ENCODE peak calls at places on chromosomes 4 and X, in eight cellular contexts. One of them, this sample, is unnamed.

GRCh38 chr4:56626963-56627362 is 54.1 kb downstream of the HOPX start:
- DNase-seq in endodermal cell: no peak
- DNase-seq in iPS-NIHi11: no peak
- DNase-seq in Karpas-422: no peak
- DNase-seq in A549: no peak
- DNase-seq in GM13977: no peak
- DNase-seq in left colon: peak; percentile 12
- DNase-seq in HuH-7: no peak
- DNase-seq in this sample: no peak

GRCh38 chr4:105633241-105633640 is 75.2 kb downstream of the INTS12 start:
- DNase-seq in endodermal cell: no peak
- DNase-seq in iPS-NIHi11: no peak
- DNase-seq in Karpas-422: no peak
- DNase-seq in A549: no peak
- DNase-seq in GM13977: no peak
- DNase-seq in left colon: no peak
- DNase-seq in HuH-7: no peak
- DNase-seq in this sample: no peak

GRCh38 chr4:1715002-1715761 is 3.1 kb upstream of the SLBP start:
- DNase-seq in endodermal cell: no peak
- DNase-seq in iPS-NIHi11: no peak
- DNase-seq in Karpas-422: no peak
- DNase-seq in A549: no peak
- DNase-seq in GM13977: peak; percentile 53
- DNase-seq in left colon: no peak
- DNase-seq in HuH-7: no peak
- DNase-seq in this sample: no peak

GRCh38 chrX:372856-373640 is 13.7 kb downstream of the PPP2R3B start:
- DNase-seq in endodermal cell: peak; percentile 65
- DNase-seq in iPS-NIHi11: no peak
- DNase-seq in Karpas-422: no peak
- DNase-seq in A549: no peak
- DNase-seq in GM13977: no peak
- DNase-seq in left colon: no peak
- DNase-seq in HuH-7: no peak
- DNase-seq in this sample: no peak

GRCh38 chr4:144709793-144710525 is 64.0 kb downstream of the HHIP start:
- DNase-seq in endodermal cell: no peak
- DNase-seq in iPS-NIHi11: peak; percentile 10
- DNase-seq in Karpas-422: no peak
- DNase-seq in A549: peak; percentile 44
- DNase-seq in GM13977: no peak
- DNase-seq in left colon: no peak
- DNase-seq in HuH-7: no peak
- DNase-seq in this sample: peak; percentile 91

GRCh38 chr4:89586864-89587263 is 250.1 kb downstream of the SNCA start:
- DNase-seq in endodermal cell: no peak
- DNase-seq in iPS-NIHi11: no peak
- DNase-seq in Karpas-422: peak; percentile 41
- DNase-seq in A549: peak; percentile 1
- DNase-seq in GM13977: no peak
- DNase-seq in left colon: no peak
- DNase-seq in HuH-7: no peak
- DNase-seq in this sample: no peak

GRCh38 chrX:12978205-12979010 is 3.5 kb downstream of the TMSB4X start:
- DNase-seq in endodermal cell: peak; percentile 91
- DNase-seq in iPS-NIHi11: peak; percentile 12
- DNase-seq in Karpas-422: peak; percentile 86
- DNase-seq in A549: peak; percentile 81
- DNase-seq in GM13977: peak; percentile 73
- DNase-seq in left colon: peak; percentile 69
- DNase-seq in HuH-7: no peak
- DNase-seq in this sample: no peak

GRCh38 chrX:46865281-46865680 is 28.4 kb downstream of the RP2 start:
- DNase-seq in endodermal cell: no peak
- DNase-seq in iPS-NIHi11: no peak
- DNase-seq in Karpas-422: no peak
- DNase-seq in A549: peak; percentile 63
- DNase-seq in GM13977: no peak
- DNase-seq in left colon: no peak
- DNase-seq in HuH-7: no peak
- DNase-seq in this sample: no peak

GRCh38 chrX:154489182-154489581 is 1.2 kb downstream of the SLC10A3 start:
- DNase-seq in endodermal cell: no peak
- DNase-seq in iPS-NIHi11: no peak
- DNase-seq in Karpas-422: no peak
- DNase-seq in A549: no peak
- DNase-seq in GM13977: no peak
- DNase-seq in left colon: no peak
- DNase-seq in HuH-7: no peak
- DNase-seq in this sample: no peak

GRCh38 chr4:139015948-139016451 is 419 bp downstream of the NOCT start:
- DNase-seq in endodermal cell: peak; percentile 73
- DNase-seq in iPS-NIHi11: no peak
- DNase-seq in Karpas-422: peak; percentile 84
- DNase-seq in A549: peak; percentile 19
- DNase-seq in GM13977: peak; percentile 65
- DNase-seq in left colon: peak; percentile 64
- DNase-seq in HuH-7: no peak
- DNase-seq in this sample: peak; percentile 13

GRCh38 chrX:45515262-45516215 is 314.9 kb upstream of the DIPK2B start:
- DNase-seq in endodermal cell: peak; percentile 58
- DNase-seq in iPS-NIHi11: no peak
- DNase-seq in Karpas-422: peak; percentile 64
- DNase-seq in A549: peak; percentile 95
- DNase-seq in GM13977: peak; percentile 25
- DNase-seq in left colon: peak; percentile 24
- DNase-seq in HuH-7: peak; percentile 12
- DNase-seq in this sample: peak; percentile 40

GRCh38 chr4:140135529-140136021 is 18.4 kb downstream of the MAML3 start:
- DNase-seq in endodermal cell: no peak
- DNase-seq in iPS-NIHi11: no peak
- DNase-seq in Karpas-422: no peak
- DNase-seq in A549: peak; percentile 58
- DNase-seq in GM13977: no peak
- DNase-seq in left colon: peak; percentile 32
- DNase-seq in HuH-7: no peak
- DNase-seq in this sample: peak; percentile 51

GRCh38 chr4:182655321-182655720 is 261.9 kb downstream of the DCTD start:
- DNase-seq in endodermal cell: no peak
- DNase-seq in iPS-NIHi11: no peak
- DNase-seq in Karpas-422: no peak
- DNase-seq in A549: no peak
- DNase-seq in GM13977: no peak
- DNase-seq in left colon: no peak
- DNase-seq in HuH-7: no peak
- DNase-seq in this sample: no peak

GRCh38 chr4:80036306-80036705 is 36.7 kb downstream of the ANTXR2 start:
- DNase-seq in endodermal cell: no peak
- DNase-seq in iPS-NIHi11: no peak
- DNase-seq in Karpas-422: no peak
- DNase-seq in A549: no peak
- DNase-seq in GM13977: no peak
- DNase-seq in left colon: peak; percentile 18
- DNase-seq in HuH-7: no peak
- DNase-seq in this sample: no peak

GRCh38 chr4:42914937-42915336 is 22.4 kb downstream of the GRXCR1 start:
- DNase-seq in endodermal cell: no peak
- DNase-seq in iPS-NIHi11: no peak
- DNase-seq in Karpas-422: no peak
- DNase-seq in A549: no peak
- DNase-seq in GM13977: no peak
- DNase-seq in left colon: no peak
- DNase-seq in HuH-7: no peak
- DNase-seq in this sample: no peak

GRCh38 chr4:168852933-168853713 is 156.9 kb downstream of the CBR4 start:
- DNase-seq in endodermal cell: no peak
- DNase-seq in iPS-NIHi11: no peak
- DNase-seq in Karpas-422: no peak
- DNase-seq in A549: no peak
- DNase-seq in GM13977: no peak
- DNase-seq in left colon: no peak
- DNase-seq in HuH-7: no peak
- DNase-seq in this sample: no peak

GRCh38 chr4:88803600-88804096 is 106.0 kb upstream of the NAP1L5 start:
- DNase-seq in endodermal cell: no peak
- DNase-seq in iPS-NIHi11: no peak
- DNase-seq in Karpas-422: no peak
- DNase-seq in A549: peak; percentile 28
- DNase-seq in GM13977: peak; percentile 4
- DNase-seq in left colon: no peak
- DNase-seq in HuH-7: no peak
- DNase-seq in this sample: no peak

GRCh38 chr4:174136013-174136412 is 147.5 kb downstream of the FBXO8 start:
- DNase-seq in endodermal cell: no peak
- DNase-seq in iPS-NIHi11: no peak
- DNase-seq in Karpas-422: no peak
- DNase-seq in A549: no peak
- DNase-seq in GM13977: no peak
- DNase-seq in left colon: no peak
- DNase-seq in HuH-7: no peak
- DNase-seq in this sample: no peak

GRCh38 chr4:26719954-26720552 is 136.2 kb downstream of the TBC1D19 start:
- DNase-seq in endodermal cell: no peak
- DNase-seq in iPS-NIHi11: peak; percentile 17
- DNase-seq in Karpas-422: peak; percentile 57
- DNase-seq in A549: peak; percentile 4
- DNase-seq in GM13977: no peak
- DNase-seq in left colon: no peak
- DNase-seq in HuH-7: peak; percentile 12
- DNase-seq in this sample: no peak

GRCh38 chr4:136864580-136865185 is 667.6 kb downstream of the PCDH18 start:
- DNase-seq in endodermal cell: peak; percentile 52
- DNase-seq in iPS-NIHi11: peak; percentile 34
- DNase-seq in Karpas-422: peak; percentile 89
- DNase-seq in A549: peak; percentile 64
- DNase-seq in GM13977: peak; percentile 38
- DNase-seq in left colon: peak; percentile 4
- DNase-seq in HuH-7: peak; percentile 3
- DNase-seq in this sample: peak; percentile 74

GRCh38 chr4:82519776-82520175 is 42.0 kb downstream of the TMEM150C start:
- DNase-seq in endodermal cell: no peak
- DNase-seq in iPS-NIHi11: no peak
- DNase-seq in Karpas-422: no peak
- DNase-seq in A549: no peak
- DNase-seq in GM13977: no peak
- DNase-seq in left colon: no peak
- DNase-seq in HuH-7: no peak
- DNase-seq in this sample: no peak

GRCh38 chr4:6059375-6059805 is 41.2 kb upstream of the C4orf50 start:
- DNase-seq in endodermal cell: no peak
- DNase-seq in iPS-NIHi11: no peak
- DNase-seq in Karpas-422: no peak
- DNase-seq in A549: no peak
- DNase-seq in GM13977: no peak
- DNase-seq in left colon: no peak
- DNase-seq in HuH-7: no peak
- DNase-seq in this sample: no peak

GRCh38 chr4:24521544-24521943 is 62.8 kb downstream of the DHX15 start:
- DNase-seq in endodermal cell: no peak
- DNase-seq in iPS-NIHi11: no peak
- DNase-seq in Karpas-422: no peak
- DNase-seq in A549: no peak
- DNase-seq in GM13977: no peak
- DNase-seq in left colon: no peak
- DNase-seq in HuH-7: no peak
- DNase-seq in this sample: no peak

GRCh38 chrX:13938766-13939530 is 90.7 kb downstream of the GEMIN8 start:
- DNase-seq in endodermal cell: peak; percentile 60
- DNase-seq in iPS-NIHi11: peak; percentile 7
- DNase-seq in Karpas-422: no peak
- DNase-seq in A549: no peak
- DNase-seq in GM13977: peak; percentile 18
- DNase-seq in left colon: no peak
- DNase-seq in HuH-7: no peak
- DNase-seq in this sample: no peak

GRCh38 chrX:31471229-31471628 is 399.4 kb upstream of the FTHL17 start:
- DNase-seq in endodermal cell: no peak
- DNase-seq in iPS-NIHi11: no peak
- DNase-seq in Karpas-422: no peak
- DNase-seq in A549: no peak
- DNase-seq in GM13977: no peak
- DNase-seq in left colon: no peak
- DNase-seq in HuH-7: no peak
- DNase-seq in this sample: no peak

GRCh38 chr4:167216783-167217182 is 17.5 kb downstream of the SPOCK3 start:
- DNase-seq in endodermal cell: no peak
- DNase-seq in iPS-NIHi11: no peak
- DNase-seq in Karpas-422: no peak
- DNase-seq in A549: no peak
- DNase-seq in GM13977: no peak
- DNase-seq in left colon: no peak
- DNase-seq in HuH-7: no peak
- DNase-seq in this sample: no peak

GRCh38 chrX:119406739-119407138 is 7.6 kb downstream of the SLC25A43 start:
- DNase-seq in endodermal cell: no peak
- DNase-seq in iPS-NIHi11: no peak
- DNase-seq in Karpas-422: no peak
- DNase-seq in A549: no peak
- DNase-seq in GM13977: no peak
- DNase-seq in left colon: no peak
- DNase-seq in HuH-7: no peak
- DNase-seq in this sample: no peak

GRCh38 chr4:114005569-114006442 is 26.4 kb upstream of the ARSJ start:
- DNase-seq in endodermal cell: no peak
- DNase-seq in iPS-NIHi11: no peak
- DNase-seq in Karpas-422: no peak
- DNase-seq in A549: no peak
- DNase-seq in GM13977: no peak
- DNase-seq in left colon: no peak
- DNase-seq in HuH-7: no peak
- DNase-seq in this sample: no peak

GRCh38 chr4:72564184-72564583 is 4.8 kb downstream of the ADAMTS3 start:
- DNase-seq in endodermal cell: no peak
- DNase-seq in iPS-NIHi11: no peak
- DNase-seq in Karpas-422: no peak
- DNase-seq in A549: no peak
- DNase-seq in GM13977: no peak
- DNase-seq in left colon: no peak
- DNase-seq in HuH-7: no peak
- DNase-seq in this sample: no peak

GRCh38 chrX:8879750-8880149 is 78.6 kb upstream of the FAM9A start:
- DNase-seq in endodermal cell: peak; percentile 76
- DNase-seq in iPS-NIHi11: peak; percentile 34
- DNase-seq in Karpas-422: peak; percentile 72
- DNase-seq in A549: peak; percentile 26
- DNase-seq in GM13977: peak; percentile 8
- DNase-seq in left colon: peak; percentile 34
- DNase-seq in HuH-7: no peak
- DNase-seq in this sample: no peak

GRCh38 chrX:46704767-46705386 is 54.0 kb downstream of the SLC9A7 start:
- DNase-seq in endodermal cell: no peak
- DNase-seq in iPS-NIHi11: no peak
- DNase-seq in Karpas-422: no peak
- DNase-seq in A549: no peak
- DNase-seq in GM13977: peak; percentile 41
- DNase-seq in left colon: no peak
- DNase-seq in HuH-7: no peak
- DNase-seq in this sample: no peak

GRCh38 chr4:105092768-105093167 is 53.9 kb upstream of the TET2 start:
- DNase-seq in endodermal cell: no peak
- DNase-seq in iPS-NIHi11: no peak
- DNase-seq in Karpas-422: no peak
- DNase-seq in A549: no peak
- DNase-seq in GM13977: no peak
- DNase-seq in left colon: no peak
- DNase-seq in HuH-7: no peak
- DNase-seq in this sample: no peak

GRCh38 chr4:84051728-84052127 is 447.4 kb downstream of the NKX6-1 start:
- DNase-seq in endodermal cell: peak; percentile 43
- DNase-seq in iPS-NIHi11: peak; percentile 38
- DNase-seq in Karpas-422: no peak
- DNase-seq in A549: no peak
- DNase-seq in GM13977: no peak
- DNase-seq in left colon: no peak
- DNase-seq in HuH-7: no peak
- DNase-seq in this sample: no peak

GRCh38 chr4:105912633-105913032 is 17.4 kb downstream of the NPNT start:
- DNase-seq in endodermal cell: no peak
- DNase-seq in iPS-NIHi11: no peak
- DNase-seq in Karpas-422: no peak
- DNase-seq in A549: no peak
- DNase-seq in GM13977: no peak
- DNase-seq in left colon: no peak
- DNase-seq in HuH-7: no peak
- DNase-seq in this sample: no peak